ENCODE peak calls at places on chromosomes 11 and 22, in eight cellular contexts. One of them, this sample, is unnamed.

GRCh38 chr22:25402501-25403283 is 161.8 kb upstream of the GRK3 start:
- DNase-seq in prostate gland: peak; percentile 41
- DNase-seq in neuronal stem cell: no peak
- DNase-seq in iPS DF 6.9: no peak
- DNase-seq in ovary: peak; percentile 54
- DNase-seq in body of pancreas: no peak
- DNase-seq in adipocyte: peak; percentile 45
- DNase-seq in neural progenitor cell: no peak
- DNase-seq in this sample: no peak

GRCh38 chr11:86108890-86109638 is 40.2 kb upstream of the PICALM start:
- DNase-seq in prostate gland: no peak
- DNase-seq in neuronal stem cell: no peak
- DNase-seq in iPS DF 6.9: no peak
- DNase-seq in ovary: no peak
- DNase-seq in body of pancreas: no peak
- DNase-seq in adipocyte: no peak
- DNase-seq in neural progenitor cell: no peak
- DNase-seq in this sample: no peak

GRCh38 chr22:19776433-19777031 is 16.0 kb downstream of the TBX1 start:
- DNase-seq in prostate gland: no peak
- DNase-seq in neuronal stem cell: no peak
- DNase-seq in iPS DF 6.9: no peak
- DNase-seq in ovary: no peak
- DNase-seq in body of pancreas: no peak
- DNase-seq in adipocyte: no peak
- DNase-seq in neural progenitor cell: no peak
- DNase-seq in this sample: no peak

GRCh38 chr11:104259121-104259610 is 95.2 kb upstream of the PDGFD start:
- DNase-seq in prostate gland: no peak
- DNase-seq in neuronal stem cell: no peak
- DNase-seq in iPS DF 6.9: no peak
- DNase-seq in ovary: no peak
- DNase-seq in body of pancreas: no peak
- DNase-seq in adipocyte: no peak
- DNase-seq in neural progenitor cell: no peak
- DNase-seq in this sample: no peak

GRCh38 chr22:29840498-29840897 is 2.4 kb upstream of the ASCC2 start:
- DNase-seq in prostate gland: no peak
- DNase-seq in neuronal stem cell: no peak
- DNase-seq in iPS DF 6.9: no peak
- DNase-seq in ovary: no peak
- DNase-seq in body of pancreas: no peak
- DNase-seq in adipocyte: no peak
- DNase-seq in neural progenitor cell: no peak
- DNase-seq in this sample: no peak

GRCh38 chr22:29308791-29309262 is 2.4 kb downstream of the GAS2L1 start:
- DNase-seq in prostate gland: no peak
- DNase-seq in neuronal stem cell: no peak
- DNase-seq in iPS DF 6.9: no peak
- DNase-seq in ovary: no peak
- DNase-seq in body of pancreas: peak; percentile 12
- DNase-seq in adipocyte: peak; percentile 18
- DNase-seq in neural progenitor cell: no peak
- DNase-seq in this sample: no peak

GRCh38 chr11:50278756-50279155 is 246.1 kb downstream of the OR4C45 start:
- DNase-seq in prostate gland: no peak
- DNase-seq in neuronal stem cell: no peak
- DNase-seq in iPS DF 6.9: no peak
- DNase-seq in ovary: no peak
- DNase-seq in body of pancreas: no peak
- DNase-seq in adipocyte: no peak
- DNase-seq in neural progenitor cell: no peak
- DNase-seq in this sample: no peak

GRCh38 chr22:27295071-27295470 is 506.5 kb downstream of the MN1 start:
- DNase-seq in prostate gland: no peak
- DNase-seq in neuronal stem cell: no peak
- DNase-seq in iPS DF 6.9: no peak
- DNase-seq in ovary: no peak
- DNase-seq in body of pancreas: no peak
- DNase-seq in adipocyte: no peak
- DNase-seq in neural progenitor cell: no peak
- DNase-seq in this sample: no peak

GRCh38 chr22:20062043-20062765 is 17.8 kb upstream of the DGCR8 start:
- DNase-seq in prostate gland: no peak
- DNase-seq in neuronal stem cell: no peak
- DNase-seq in iPS DF 6.9: no peak
- DNase-seq in ovary: no peak
- DNase-seq in body of pancreas: no peak
- DNase-seq in adipocyte: no peak
- DNase-seq in neural progenitor cell: no peak
- DNase-seq in this sample: no peak

DNA sequence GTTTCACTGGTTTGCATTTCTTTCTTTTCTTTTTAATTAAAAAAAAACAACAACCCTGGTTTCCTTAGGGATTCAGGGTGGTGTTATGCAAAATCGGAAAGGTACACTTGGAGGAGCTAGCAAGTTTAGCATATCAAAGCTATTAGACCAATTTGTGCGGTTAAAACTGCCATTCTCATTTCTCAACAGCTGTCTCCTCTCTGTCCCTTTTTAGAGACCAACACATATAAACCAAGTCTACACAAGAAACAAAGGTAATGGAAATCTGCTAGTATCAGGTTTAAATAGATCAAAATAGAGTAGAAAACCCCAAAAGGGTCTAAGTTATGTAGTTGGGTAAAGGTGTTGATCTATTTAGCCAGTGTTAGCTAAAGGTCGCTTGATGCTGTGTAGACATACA is 1.7 kb upstream of the SESN3 start:
- DNase-seq in prostate gland: no peak
- DNase-seq in neuronal stem cell: no peak
- DNase-seq in iPS DF 6.9: no peak
- DNase-seq in ovary: no peak
- DNase-seq in body of pancreas: no peak
- DNase-seq in adipocyte: no peak
- DNase-seq in neural progenitor cell: no peak
- DNase-seq in this sample: peak; percentile 47
- H3K4me1 ChIP-seq in prostate gland: no peaks in the 10 kb centered on the region
- H3K4me1 ChIP-seq in neuronal stem cell: no peaks in the 10 kb centered on the region
- H3K4me1 ChIP-seq in iPS DF 6.9: no peaks in the 10 kb centered on the region
- H3K4me1 ChIP-seq in ovary: peaks cover 1% of the 10 kb centered on the region
- H3K4me1 ChIP-seq in body of pancreas: peaks cover 16% of the 10 kb centered on the region
- H3K4me1 ChIP-seq in adipocyte: peaks cover 25% of the 10 kb centered on the region
- H3K4me1 ChIP-seq in neural progenitor cell: peaks cover 45% of the 10 kb centered on the region
- H3K4me1 ChIP-seq in this sample: peaks cover 31% of the 10 kb centered on the region

GRCh38 chr11:3866206-3866605 is 10.7 kb downstream of the STIM1 start:
- DNase-seq in prostate gland: no peak
- DNase-seq in neuronal stem cell: no peak
- DNase-seq in iPS DF 6.9: no peak
- DNase-seq in ovary: no peak
- DNase-seq in body of pancreas: no peak
- DNase-seq in adipocyte: no peak
- DNase-seq in neural progenitor cell: no peak
- DNase-seq in this sample: no peak
- H3K4me3 ChIP-seq in prostate gland: no peak overlapping the region
- H3K4me3 ChIP-seq in neuronal stem cell: no peak overlapping the region
- H3K4me3 ChIP-seq in iPS DF 6.9: no peak overlapping the region
- H3K4me3 ChIP-seq in ovary: no peak overlapping the region
- H3K4me3 ChIP-seq in body of pancreas: no peak overlapping the region
- H3K4me3 ChIP-seq in adipocyte: peak overlapping the region; percentile 19
- H3K4me3 ChIP-seq in neural progenitor cell: no peak overlapping the region
- H3K4me3 ChIP-seq in this sample: no peak overlapping the region

DNA sequence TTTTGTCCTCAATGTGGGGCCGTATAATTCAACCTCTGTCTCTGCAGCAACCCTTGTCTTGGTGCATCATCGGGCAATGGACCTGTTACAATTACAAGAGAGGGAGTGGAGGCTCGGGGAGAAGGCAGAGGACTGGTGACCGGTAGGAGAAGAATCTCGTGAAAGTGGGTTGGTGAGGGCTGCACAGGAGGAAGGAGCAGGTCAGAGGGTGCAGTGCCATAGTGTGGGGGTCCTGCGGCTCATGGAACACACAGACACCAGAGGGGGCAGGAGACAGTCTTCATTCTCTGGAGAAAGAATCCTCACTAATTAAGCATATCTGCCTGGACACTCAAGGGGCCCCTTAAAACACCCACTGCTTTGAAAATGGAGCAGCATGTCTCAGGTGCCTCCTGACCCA is 174.7 kb upstream of the B3GAT1 start:
- DNase-seq in prostate gland: no peak
- DNase-seq in neuronal stem cell: no peak
- DNase-seq in iPS DF 6.9: no peak
- DNase-seq in ovary: no peak
- DNase-seq in body of pancreas: no peak
- DNase-seq in adipocyte: no peak
- DNase-seq in neural progenitor cell: no peak
- DNase-seq in this sample: no peak
- H3K27me3 ChIP-seq in prostate gland: no peaks in the 10 kb centered on the region
- H3K27me3 ChIP-seq in neuronal stem cell: no peaks in the 10 kb centered on the region
- H3K27me3 ChIP-seq in iPS DF 6.9: no peaks in the 10 kb centered on the region
- H3K27me3 ChIP-seq in ovary: no peaks in the 10 kb centered on the region
- H3K27me3 ChIP-seq in body of pancreas: no peaks in the 10 kb centered on the region
- H3K27me3 ChIP-seq in adipocyte: peaks cover 13% of the 10 kb centered on the region
- H3K27me3 ChIP-seq in neural progenitor cell: no peaks in the 10 kb centered on the region
- H3K27me3 ChIP-seq in this sample: peaks cover 9% of the 10 kb centered on the region

GRCh38 chr11:8338138-8338537 is 74.5 kb upstream of the LMO1 start:
- DNase-seq in prostate gland: peak; percentile 20
- DNase-seq in neuronal stem cell: no peak
- DNase-seq in iPS DF 6.9: no peak
- DNase-seq in ovary: peak; percentile 68
- DNase-seq in body of pancreas: peak; percentile 59
- DNase-seq in adipocyte: peak; percentile 36
- DNase-seq in neural progenitor cell: peak; percentile 67
- DNase-seq in this sample: no peak
- H3K4me1 ChIP-seq in prostate gland: no peaks in the 10 kb centered on the region
- H3K4me1 ChIP-seq in neuronal stem cell: peaks cover 12% of the 10 kb centered on the region
- H3K4me1 ChIP-seq in iPS DF 6.9: peaks cover 3% of the 10 kb centered on the region
- H3K4me1 ChIP-seq in ovary: no peaks in the 10 kb centered on the region
- H3K4me1 ChIP-seq in body of pancreas: no peaks in the 10 kb centered on the region
- H3K4me1 ChIP-seq in adipocyte: no peaks in the 10 kb centered on the region
- H3K4me1 ChIP-seq in neural progenitor cell: peaks cover 35% of the 10 kb centered on the region
- H3K4me1 ChIP-seq in this sample: peaks cover 11% of the 10 kb centered on the region

DNA sequence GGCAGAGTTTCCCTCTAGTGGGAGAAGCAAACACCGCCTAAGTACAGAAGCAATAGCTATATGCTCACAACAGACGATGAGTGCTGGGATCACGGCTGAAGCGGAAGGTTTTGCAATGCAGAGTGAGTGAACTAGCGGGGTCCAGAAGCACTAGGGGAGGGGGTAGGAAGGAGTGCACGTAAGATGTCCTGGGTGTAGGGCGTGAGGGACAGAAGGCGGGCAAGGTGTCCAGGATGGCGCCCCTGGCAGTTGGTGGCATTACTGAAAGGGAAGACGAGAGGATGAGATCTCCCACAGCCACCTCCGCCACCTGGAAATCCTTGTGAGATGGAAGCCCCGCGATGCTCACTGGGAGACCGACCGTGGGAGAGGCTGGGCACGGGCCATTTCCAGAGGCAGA is 81.0 kb downstream of the ETS1 start:
- DNase-seq in prostate gland: no peak
- DNase-seq in neuronal stem cell: no peak
- DNase-seq in iPS DF 6.9: no peak
- DNase-seq in ovary: no peak
- DNase-seq in body of pancreas: no peak
- DNase-seq in adipocyte: peak; percentile 19
- DNase-seq in neural progenitor cell: no peak
- DNase-seq in this sample: no peak
- H3K4me3 ChIP-seq in prostate gland: no peak overlapping the region
- H3K4me3 ChIP-seq in neuronal stem cell: no peak overlapping the region
- H3K4me3 ChIP-seq in iPS DF 6.9: no peak overlapping the region
- H3K4me3 ChIP-seq in ovary: no peak overlapping the region
- H3K4me3 ChIP-seq in body of pancreas: no peak overlapping the region
- H3K4me3 ChIP-seq in adipocyte: peak overlapping the region; percentile 68
- H3K4me3 ChIP-seq in neural progenitor cell: no peak overlapping the region
- H3K4me3 ChIP-seq in this sample: no peak overlapping the region

This sample was measured in HAP-1.